ENCODE peak calls at places on chromosomes 7 and 10, in seven cellular contexts. D, J, X, M, R, A and N are unnamed samples.

GRCh38 chr10:101014966-101015581 is 15.5 kb downstream of the LZTS2 start:
- DNase-seq in D (peak; percentile 78), J (peak; percentile 95), X (no peak), M (peak; percentile 63), R (no peak), A (no peak), N (no peak)

GRCh38 chr10:66719483-66719882 is 206.4 kb upstream of the LRRTM3 start:
- DNase-seq in D (no peak), J (no peak), X (no peak), M (no peak), R (no peak), A (no peak), N (no peak)

GRCh38 chr7:50560865-50561351 is 4.3 kb downstream of the DDC start:
- DNase-seq in D (no peak), J (no peak), X (no peak), M (no peak), R (no peak), A (no peak), N (peak; percentile 72)

GRCh38 chr7:111082351-111082750 is 8.6 kb upstream of the LRRN3 start:
- DNase-seq in D (no peak), J (peak; percentile 42), X (peak; percentile 50), M (peak; percentile 22), R (no peak), A (no peak), N (no peak)

GRCh38 chr10:46540412-46541016 is 15.9 kb downstream of the GPRIN2 start:
- DNase-seq in D (no peak), J (no peak), X (no peak), M (no peak), R (no peak), A (no peak), N (no peak)

GRCh38 chr10:77374189-77374656 is 263.4 kb downstream of the KCNMA1 start:
- DNase-seq in D (no peak), J (no peak), X (no peak), M (no peak), R (no peak), A (no peak), N (no peak)

GRCh38 chr7:141452911-141453310 is 98.3 kb upstream of the AGK start:
- DNase-seq in D (no peak), J (no peak), X (no peak), M (no peak), R (no peak), A (no peak), N (no peak)

GRCh38 chr10:93995598-93996271 is 2.0 kb downstream of the PLCE1 start:
- DNase-seq in D (peak; percentile 62), J (peak; percentile 72), X (no peak), M (no peak), R (no peak), A (no peak), N (no peak)

GRCh38 chr7:116732788-116733709 is 61.1 kb downstream of the MET start:
- DNase-seq in D (no peak), J (no peak), X (no peak), M (no peak), R (no peak), A (no peak), N (no peak)

GRCh38 chr7:95917622-95918021 is 145.3 kb downstream of the DYNC1I1 start:
- DNase-seq in D (no peak), J (no peak), X (no peak), M (no peak), R (no peak), A (no peak), N (no peak)

GRCh38 chr7:101717986-101718746 is 89.1 kb upstream of the MYL10 start:
- DNase-seq in D (peak; percentile 66), J (peak; percentile 85), X (no peak), M (peak; percentile 96), R (no peak), A (no peak), N (no peak)

GRCh38 chr7:137625197-137625596 is 221.6 kb downstream of the DGKI start:
- DNase-seq in D (no peak), J (peak; percentile 53), X (no peak), M (no peak), R (no peak), A (no peak), N (no peak)